ENCODE peak calls at places on chromosomes 13 and 19, in six cellular contexts. K, J, H, I, W and E are unnamed samples.

GRCh38 chr19:52533901-52534300 is 6.4 kb downstream of the ZNF808 start:
- DNase-seq in K (no peak), J (no peak), H (no peak), I (no peak), W (no peak), E (no peak)

GRCh38 chr19:48445256-48445605 is 552 bp upstream of the GRWD1 start:
- DNase-seq in K (peak), J (peak), H (peak), I (peak), W (peak), E (peak)

GRCh38 chr19:33214621-33215020 is 11.0 kb downstream of the SLC7A10 start:
- DNase-seq in K (peak), J (peak), H (peak), I (peak), W (peak), E (no peak)

GRCh38 chr19:32104465-32105235 is 240.8 kb upstream of the ZNF507 start:
- DNase-seq in K (no peak), J (no peak), H (no peak), I (no peak), W (no peak), E (no peak)

GRCh38 chr19:4742717-4743646 is 19.3 kb upstream of the DPP9 start:
- DNase-seq in K (peak), J (no peak), H (no peak), I (no peak), W (no peak), E (no peak)

GRCh38 chr19:49888478-49888901 is 8.2 kb downstream of the IL4I1 start:
- DNase-seq in K (no peak), J (no peak), H (no peak), I (no peak), W (no peak), E (no peak)

GRCh38 chr13:61294467-61295186 is 121.0 kb downstream of the PCDH20 start:
- DNase-seq in K (no peak), J (no peak), H (no peak), I (no peak), W (no peak), E (no peak)

GRCh38 chr19:38729653-38730469 is 14.4 kb downstream of the CAPN12 start:
- DNase-seq in K (peak), J (peak), H (peak), I (peak), W (peak), E (peak)

GRCh38 chr19:46901701-46902401 is 41.1 kb downstream of the ARHGAP35 start:
- DNase-seq in K (no peak), J (peak), H (no peak), I (no peak), W (peak), E (no peak)

GRCh38 chr19:1612114-1613086 is 7.1 kb upstream of the UQCR11 start:
- DNase-seq in K (no peak), J (no peak), H (no peak), I (no peak), W (no peak), E (no peak)
- H3K4me3 ChIP-seq in K (no peak), J (no peak), H (no peak), I (no peak), W (no peak), E (no peak)

GRCh38 chr13:93947651-93948050 is 531.8 kb downstream of the DCT start:
- DNase-seq in K (no peak), J (no peak), H (no peak), I (no peak), W (no peak), E (no peak)

GRCh38 chr13:93956416-93956815 is 523.1 kb downstream of the DCT start:
- DNase-seq in K (no peak), J (peak), H (no peak), I (no peak), W (no peak), E (no peak)

GRCh38 chr13:93948523-93948922 is 531.0 kb downstream of the DCT start:
- DNase-seq in K (no peak), J (no peak), H (no peak), I (no peak), W (no peak), E (no peak)

GRCh38 chr13:93953856-93954255 is 525.6 kb downstream of the DCT start:
- DNase-seq in K (no peak), J (peak), H (no peak), I (no peak), W (no peak), E (no peak)

DNA sequence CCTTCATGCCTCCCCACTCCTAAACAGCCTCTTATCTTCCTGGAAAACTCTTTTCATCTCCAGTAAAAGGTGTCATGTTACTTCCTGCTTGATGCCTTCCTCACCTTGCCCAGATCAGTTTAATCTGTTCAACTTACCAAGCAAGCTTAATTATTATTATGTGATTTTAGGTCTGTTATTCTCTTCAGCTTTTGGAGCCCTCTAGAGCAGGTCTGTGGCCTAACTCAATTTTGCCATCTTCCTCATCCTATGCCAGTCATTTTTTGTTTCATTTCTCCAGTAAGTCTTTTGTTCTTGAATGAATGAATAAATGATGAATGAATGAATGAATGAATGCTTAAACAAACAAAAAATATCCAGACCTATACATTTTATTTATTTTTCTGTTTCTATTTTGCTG is 528.3 kb downstream of the DCT start:
- DNase-seq in K (no peak), J (peak), H (no peak), I (no peak), W (peak), E (no peak)
- TF ChIP-seq CTCF in K (no peak), J (peak), H (no peak), I (peak), W (peak), E (no peak)

GRCh38 chr19:10193666-10194499 is 870 bp downstream of the DNMT1 start:
- DNase-seq in K (no peak), J (peak), H (peak), I (peak), W (peak), E (peak)

GRCh38 chr19:10191347-10191746 is 3.4 kb downstream of the DNMT1 start:
- DNase-seq in K (no peak), J (peak), H (no peak), I (peak), W (peak), E (no peak)

GRCh38 chr19:10194500-10195198 is at the start of gene DNMT1:
- DNase-seq in K (peak), J (peak), H (peak), I (peak), W (peak), E (peak)

GRCh38 chr19:10195199-10195519 is 406 bp upstream of the DNMT1 start:
- DNase-seq in K (no peak), J (no peak), H (no peak), I (no peak), W (no peak), E (no peak)

DNA sequence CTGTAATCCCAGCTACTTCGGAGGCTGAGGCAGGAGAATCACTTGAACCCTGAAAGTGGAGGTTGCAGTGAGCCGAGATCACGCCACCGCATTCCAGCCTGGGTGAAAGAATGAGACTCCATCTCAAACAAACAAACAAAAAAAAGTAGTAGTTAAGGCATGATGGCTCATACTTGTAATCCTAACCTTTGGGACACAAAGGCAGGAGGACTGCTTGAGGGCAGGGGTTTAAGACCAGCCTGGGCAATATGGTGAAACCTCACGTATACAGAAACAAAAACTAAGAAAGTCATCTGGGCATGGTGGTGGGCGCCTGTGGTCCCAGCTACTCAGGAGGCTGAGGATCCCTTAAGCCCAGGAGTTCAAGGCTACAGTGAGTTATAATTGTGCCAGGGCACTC is 1.8 kb downstream of the DNMT1 start:
- DNase-seq in K (no peak), J (no peak), H (no peak), I (no peak), W (no peak), E (no peak)
- H3K4me3 ChIP-seq in K (peak), J (peak), H (peak), I (no peak), W (no peak), E (peak)

GRCh38 chr13:107144432-107144831 is 576.5 kb upstream of the ARGLU1 start:
- DNase-seq in K (no peak), J (no peak), H (no peak), I (no peak), W (peak), E (no peak)
- TF ChIP-seq CTCF in K (peak), J (no peak), H (no peak), I (no peak), W (peak), E (no peak)

DNA sequence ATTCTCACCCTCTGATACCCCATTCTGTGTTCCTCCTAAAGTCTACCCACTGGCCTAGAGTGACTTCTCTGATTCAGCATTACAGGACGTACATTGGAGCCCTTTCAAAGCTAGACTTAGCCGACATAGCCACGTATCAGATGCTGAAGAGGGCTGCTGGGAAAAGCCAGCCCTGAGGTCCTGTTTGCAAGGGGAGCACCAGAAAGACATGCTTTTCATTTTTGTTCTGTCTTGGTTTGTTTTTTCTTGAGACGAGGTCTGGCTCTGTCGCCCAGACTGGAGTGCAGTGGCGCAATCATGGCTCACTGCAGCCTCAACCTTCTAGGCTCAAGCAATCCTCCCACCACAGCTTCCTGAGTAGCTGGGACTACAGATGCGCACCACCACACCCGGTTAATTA is 6.3 kb upstream of the ZSWIM4 start:
- DNase-seq in K (no peak), J (peak), H (no peak), I (peak), W (peak), E (peak)
- H3K4me3 ChIP-seq in K (no peak), J (no peak), H (no peak), I (no peak), W (no peak), E (no peak)

GRCh38 chr13:97849305-97849704 is 104.2 kb upstream of the IPO5 start:
- DNase-seq in K (peak), J (peak), H (peak), I (no peak), W (peak), E (peak)
- TF ChIP-seq CTCF in K (peak), J (peak), H (peak), I (peak), W (peak), E (peak)